ENCODE peak calls at places on chromosomes 4 and X, in eight cellular contexts. G, K, C, W, V, H, O and S are unnamed samples.

GRCh38 chr4:101127176-101127790 is 220.0 kb downstream of the PPP3CA start:
- DNase-seq in G (no peak), K (no peak), C (peak; percentile 42), W (no peak), V (no peak), H (no peak), O (no peak), S (no peak)

GRCh38 chr4:140762202-140762601 is 6.0 kb upstream of the TBC1D9 start:
- DNase-seq in G (no peak), K (no peak), C (no peak), W (no peak), V (no peak), H (no peak), O (no peak), S (no peak)

GRCh38 chr4:108043536-108043935 is 53.8 kb downstream of the HADH start:
- DNase-seq in G (no peak), K (no peak), C (no peak), W (no peak), V (no peak), H (peak; percentile 27), O (no peak), S (no peak)

GRCh38 chr4:122205687-122206086 is 53.6 kb downstream of the BLTP1 start:
- DNase-seq in G (no peak), K (no peak), C (no peak), W (no peak), V (no peak), H (no peak), O (no peak), S (no peak)

GRCh38 chr4:112386051-112386450 is 88.9 kb downstream of the ALPK1 start:
- DNase-seq in G (no peak), K (no peak), C (no peak), W (no peak), V (no peak), H (no peak), O (no peak), S (no peak)

GRCh38 chrX:149830192-149830873 is 48.6 kb downstream of the MAGEA9 start:
- DNase-seq in G (peak; percentile 37), K (no peak), C (no peak), W (peak; percentile 19), V (no peak), H (peak; percentile 2), O (no peak), S (peak; percentile 1)

GRCh38 chr4:80161413-80162058 is 35.8 kb upstream of the PRDM8 start:
- DNase-seq in G (no peak), K (no peak), C (no peak), W (no peak), V (no peak), H (no peak), O (no peak), S (no peak)

GRCh38 chr4:81319657-81320056 is 104.6 kb upstream of the PRKG2 start:
- DNase-seq in G (no peak), K (no peak), C (no peak), W (no peak), V (no peak), H (no peak), O (no peak), S (no peak)

GRCh38 chrX:150240643-150240970 is 122.5 kb upstream of the MAMLD1 start:
- DNase-seq in G (no peak), K (no peak), C (no peak), W (no peak), V (no peak), H (no peak), O (no peak), S (no peak)

GRCh38 chrX:154804957-154805695 is at the start of gene MPP1:
- DNase-seq in G (peak; percentile 66), K (peak; percentile 86), C (peak; percentile 62), W (peak; percentile 82), V (peak; percentile 88), H (peak; percentile 61), O (peak; percentile 18), S (peak; percentile 50)

GRCh38 chr4:21134994-21135393 is 434.7 kb downstream of the PACRGL start:
- DNase-seq in G (no peak), K (peak; percentile 44), C (no peak), W (peak; percentile 15), V (no peak), H (peak; percentile 31), O (no peak), S (peak; percentile 27)

DNA sequence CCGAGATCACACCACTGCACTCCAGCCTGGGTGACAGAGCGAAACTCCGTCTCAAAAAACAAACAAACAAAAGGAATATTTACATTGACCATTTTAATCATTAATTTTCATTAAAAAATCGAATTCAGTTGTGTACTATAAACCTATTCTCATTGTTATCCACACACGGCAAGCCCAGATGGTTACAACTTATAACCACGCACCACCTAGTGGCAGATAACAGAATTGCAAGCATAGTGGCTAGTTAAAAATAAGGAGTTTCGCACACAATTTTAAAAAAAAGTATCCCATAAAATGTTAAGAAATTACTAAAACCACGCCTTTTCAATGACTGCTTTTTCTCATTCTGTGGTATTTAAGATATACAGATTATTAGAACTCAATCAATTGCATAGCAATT is 25.4 kb downstream of the MBNL3 start:
- DNase-seq in G (peak; percentile 30), K (peak; percentile 73), C (no peak), W (no peak), V (no peak), H (peak; percentile 51), O (no peak), S (no peak)
- TF ChIP-seq CTCF in G (peak; percentile 55), K (peak; percentile 80), C (peak; percentile 49), W (peak; percentile 44), V (peak; percentile 52), H (peak; percentile 63), O (peak; percentile 43), S (peak; percentile 68)

GRCh38 chr4:25925486-25926201 is 11.6 kb downstream of the SMIM20 start:
- DNase-seq in G (peak; percentile 57), K (peak; percentile 46), C (peak; percentile 51), W (peak; percentile 55), V (peak; percentile 72), H (peak; percentile 58), O (no peak), S (peak; percentile 37)
- TF ChIP-seq CTCF in G (peak; percentile 39), K (peak; percentile 69), C (peak; percentile 70), W (peak; percentile 80), V (peak; percentile 65), H (peak; percentile 74), O (peak; percentile 74), S (peak; percentile 80)

GRCh38 chr4:175109933-175110332 is 191.8 kb downstream of the ADAM29 start:
- DNase-seq in G (peak; percentile 60), K (no peak), C (no peak), W (no peak), V (no peak), H (no peak), O (no peak), S (no peak)
- TF ChIP-seq CTCF in G (peak; percentile 37), K (peak; percentile 21), C (no peak), W (no peak), V (no peak), H (no peak), O (no peak), S (no peak)

GRCh38 chrX:21295246-21295820 is 78.9 kb upstream of the CNKSR2 start:
- DNase-seq in G (no peak), K (no peak), C (no peak), W (no peak), V (no peak), H (no peak), O (no peak), S (no peak)
- TF ChIP-seq CTCF in G (no peak), K (no peak), C (no peak), W (no peak), V (no peak), H (no peak), O (no peak), S (no peak)

GRCh38 chrX:40539214-40540142 is 41.3 kb upstream of the ATP6AP2 start:
- DNase-seq in G (peak; percentile 69), K (no peak), C (peak; percentile 40), W (peak; percentile 72), V (peak; percentile 80), H (peak; percentile 73), O (peak; percentile 11), S (peak; percentile 24)
- TF ChIP-seq CTCF in G (no peak), K (no peak), C (peak; percentile 41), W (no peak), V (no peak), H (no peak), O (no peak), S (peak; percentile 34)

GRCh38 chr4:38781854-38782261 is 932 bp downstream of the TLR10 start:
- DNase-seq in G (no peak), K (no peak), C (peak; percentile 57), W (no peak), V (no peak), H (no peak), O (no peak), S (no peak)
- TF ChIP-seq CTCF in G (no peak), K (no peak), C (no peak), W (no peak), V (no peak), H (no peak), O (no peak), S (no peak)

GRCh38 chr4:83034630-83035494 is at the start of gene COPS4:
- DNase-seq in G (peak; percentile 95), K (peak; percentile 98), C (peak; percentile 98), W (peak; percentile 100), V (peak; percentile 96), H (peak; percentile 100), O (peak; percentile 99), S (peak; percentile 100)
- TF ChIP-seq CTCF in G (no peak), K (no peak), C (peak; percentile 34), W (peak; percentile 59), V (peak; percentile 50), H (peak; percentile 45), O (peak; percentile 59), S (peak; percentile 19)

GRCh38 chrX:40366661-40367060 is 214.1 kb upstream of the ATP6AP2 start:
- DNase-seq in G (peak; percentile 17), K (no peak), C (no peak), W (no peak), V (no peak), H (no peak), O (no peak), S (no peak)
- TF ChIP-seq CTCF in G (no peak), K (no peak), C (no peak), W (no peak), V (no peak), H (no peak), O (no peak), S (no peak)